ENCODE peak calls at places on chromosomes 3 and 15, in eight cellular contexts. S is fibroblast of mammary gland, P is endothelial cell of umbilical vein, O is foreskin fibroblast, D is ascending aorta, R is AG10803, Z is thoracic aorta, T is SJSA1. Y is an unnamed sample.

GRCh38 chr15:74038707-74039655 is 43.4 kb downstream of the GOLGA6A start:
- DNase-seq in D (no peak), Z (no peak), T (no peak), O (peak; percentile 61), R (peak; percentile 46), P (no peak), S (peak; percentile 40), Y (no peak)

GRCh38 chr15:32957219-32957618 is 237.3 kb downstream of the FMN1 start:
- DNase-seq in R (no peak), S (no peak), D (no peak), P (no peak), T (no peak), O (no peak), Z (no peak), Y (no peak)

GRCh38 chr3:113560845-113561623 is 28.7 kb downstream of the SIDT1 start:
- DNase-seq in T (no peak), O (peak; percentile 3), S (peak; percentile 23), Z (no peak), P (peak; percentile 73), D (no peak), R (peak; percentile 6), Y (no peak)

GRCh38 chr15:70976856-70977255 is 84.2 kb downstream of the LRRC49 start:
- DNase-seq in P (no peak), Z (no peak), T (no peak), R (peak; percentile 71), S (peak; percentile 62), O (peak; percentile 83), D (no peak), Y (peak; percentile 67)

GRCh38 chr15:71777216-71777943 is 33.0 kb upstream of the NR2E3 start:
- DNase-seq in Z (no peak), T (no peak), R (no peak), D (no peak), S (no peak), P (no peak), O (no peak), Y (no peak)

GRCh38 chr3:100789582-100789981 is 80.3 kb downstream of the TFG start:
- DNase-seq in T (no peak), O (peak; percentile 48), S (peak; percentile 36), D (no peak), Z (no peak), R (no peak), P (no peak), Y (no peak)

GRCh38 chr3:99659032-99659431 is 20.6 kb downstream of the COL8A1 start:
- DNase-seq in Z (no peak), R (peak; percentile 99), S (peak; percentile 100), D (no peak), O (peak; percentile 98), P (peak; percentile 91), T (peak; percentile 55), Y (peak; percentile 99)

GRCh38 chr15:43800286-43801136 is at the start of gene HYPK:
- DNase-seq in R (peak; percentile 88), P (peak; percentile 92), Z (peak; percentile 85), S (peak; percentile 81), T (peak; percentile 76), D (peak; percentile 75), O (peak; percentile 96), Y (peak; percentile 87)

GRCh38 chr15:66981746-66982145 is 83.7 kb upstream of the SMAD3 start:
- DNase-seq in T (no peak), Z (no peak), S (no peak), R (no peak), O (no peak), D (no peak), P (no peak), Y (no peak)

GRCh38 chr3:42019144-42019952 is 57.4 kb upstream of the ULK4 start:
- DNase-seq in Z (no peak), R (no peak), O (no peak), T (no peak), D (no peak), P (peak; percentile 39), S (no peak), Y (no peak)

GRCh38 chr3:148794357-148794756 is 33.3 kb upstream of the CPB1 start:
- DNase-seq in Z (no peak), R (no peak), P (no peak), O (peak; percentile 4), S (peak; percentile 16), D (no peak), T (peak; percentile 1), Y (peak; percentile 72)

GRCh38 chr3:25362118-25362517 is 65.9 kb upstream of the RARB start:
- DNase-seq in Z (no peak), R (no peak), O (no peak), D (no peak), S (no peak), T (no peak), P (no peak), Y (no peak)

GRCh38 chr15:36726224-36726623 is 146.8 kb downstream of the CDIN1 start:
- DNase-seq in S (no peak), P (no peak), Z (no peak), T (no peak), D (no peak), R (no peak), O (no peak), Y (no peak)

GRCh38 chr15:63321462-63321861 is 44.1 kb downstream of the APH1B start:
- DNase-seq in T (no peak), D (no peak), O (no peak), Z (no peak), S (no peak), P (no peak), R (no peak), Y (no peak)

GRCh38 chr3:64316971-64317370 is 91.7 kb upstream of the PRICKLE2 start:
- DNase-seq in D (no peak), P (no peak), S (peak; percentile 41), O (peak; percentile 38), Z (no peak), R (no peak), T (no peak), Y (peak; percentile 22)

GRCh38 chr3:128623762-128624176 is 26.8 kb downstream of the RPN1 start:
- DNase-seq in R (peak; percentile 42), P (peak; percentile 66), D (no peak), O (peak; percentile 72), S (peak; percentile 94), T (no peak), Z (no peak), Y (peak; percentile 7)

DNA sequence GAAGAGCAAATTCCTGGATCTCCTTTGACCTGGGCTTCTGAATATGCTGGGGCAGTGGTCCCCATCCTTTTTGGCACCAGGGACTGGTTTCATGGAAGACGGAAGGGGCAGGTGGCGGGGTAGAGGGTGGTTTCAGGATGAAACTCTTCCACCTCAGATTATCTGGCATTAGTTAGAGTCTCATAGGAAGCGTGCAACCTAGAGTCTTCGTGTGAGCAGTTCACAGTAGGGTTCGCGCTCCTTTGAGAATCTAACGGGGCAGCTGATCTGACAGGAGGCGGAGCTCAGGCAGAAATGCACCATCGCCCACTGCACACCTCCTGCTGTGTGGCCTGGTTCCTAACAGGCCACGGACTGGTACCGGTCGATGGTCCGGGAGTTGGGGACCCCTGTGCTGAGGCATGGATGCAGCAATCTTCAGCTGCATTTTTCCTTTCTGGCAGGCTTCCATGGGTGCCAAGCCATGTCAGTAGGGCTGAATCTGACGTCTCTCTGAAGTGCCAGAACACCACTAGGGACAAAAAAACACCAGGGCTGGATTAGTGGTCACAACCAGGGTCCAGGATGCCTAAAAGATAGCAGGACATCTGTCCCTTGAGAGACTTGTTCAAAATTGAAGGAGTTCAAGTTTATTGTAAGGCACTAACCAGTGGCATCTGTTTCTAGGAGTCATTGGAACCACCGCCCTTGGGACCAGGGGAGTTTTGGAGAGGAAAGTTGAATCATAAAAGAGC is 8.4 kb upstream of the GOLGB1 start:
- DNase-seq in T (no peak), S (no peak), O (no peak), Z (no peak), D (no peak), P (no peak), R (no peak), Y (no peak)
- H3K4me3 ChIP-seq in T (no peak overlapping the region), S (no peak overlapping the region), O (no peak overlapping the region), Z (no peak overlapping the region), D (no peak overlapping the region), P (no peak overlapping the region), R (no peak overlapping the region), Y (no peak overlapping the region)

DNA sequence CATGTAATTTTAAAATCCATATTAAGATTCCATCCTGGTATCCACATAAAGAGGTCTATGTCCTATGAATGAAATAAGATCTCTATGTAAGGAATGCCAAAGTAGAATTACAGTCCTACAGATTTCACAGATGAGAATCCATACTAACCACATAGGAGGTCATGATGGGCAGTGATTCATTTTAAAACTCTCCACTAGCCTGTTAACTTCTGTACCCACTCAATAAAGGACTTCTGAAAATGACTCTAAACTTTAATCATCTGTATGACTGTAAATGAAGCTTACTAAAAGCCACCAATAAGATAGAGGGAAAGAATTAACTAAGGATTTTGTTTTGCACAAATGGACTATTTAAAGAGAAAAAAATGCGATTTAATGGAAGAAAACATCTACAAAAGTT is 28.7 kb downstream of the MORC1 start:
- DNase-seq in D (no peak), P (no peak), O (no peak), R (no peak), S (no peak), T (no peak), Z (no peak), Y (no peak)
- H3K4me3 ChIP-seq in D (no peak overlapping the region), P (no peak overlapping the region), O (no peak overlapping the region), R (no peak overlapping the region), S (no peak overlapping the region), T (no peak overlapping the region), Z (no peak overlapping the region), Y (no peak overlapping the region)

DNA sequence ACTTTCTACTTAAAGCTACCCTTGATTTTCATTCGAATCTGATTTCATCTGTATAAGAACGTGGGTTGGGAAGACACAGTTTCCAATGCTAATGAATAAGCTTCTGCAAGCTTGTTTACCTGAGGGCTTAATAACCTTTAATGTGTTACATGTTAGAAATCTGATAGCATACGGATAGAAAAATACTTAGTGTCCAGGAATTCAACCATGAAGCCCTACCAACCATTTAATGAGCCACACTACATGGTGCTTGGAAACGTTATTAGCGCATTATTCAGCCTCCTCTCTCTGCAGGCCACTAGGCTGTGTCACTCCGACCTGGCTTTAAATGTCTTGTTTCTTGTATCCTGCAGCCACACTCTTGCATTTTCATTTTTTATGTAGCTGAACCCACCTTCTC is 1.6 kb downstream of the FAM81A start:
- DNase-seq in T (no peak), S (no peak), Z (no peak), R (no peak), P (no peak), D (no peak), O (no peak), Y (no peak)
- H3K4me3 ChIP-seq in T (no peak overlapping the region), S (no peak overlapping the region), Z (no peak overlapping the region), R (no peak overlapping the region), P (no peak overlapping the region), D (no peak overlapping the region), O (no peak overlapping the region), Y (no peak overlapping the region)

GRCh38 chr3:123606527-123606926 is 21.7 kb upstream of the HACD2 start:
- DNase-seq in R (no peak), P (no peak), S (no peak), O (no peak), T (no peak), D (no peak), Z (no peak), Y (no peak)

GRCh38 chr3:123611077-123611476 is 26.2 kb upstream of the HACD2 start:
- DNase-seq in P (peak; percentile 23), T (no peak), R (no peak), D (no peak), O (no peak), Z (no peak), S (no peak), Y (no peak)

GRCh38 chr3:123610331-123610730 is 25.5 kb upstream of the HACD2 start:
- DNase-seq in R (no peak), T (no peak), Z (no peak), S (no peak), P (no peak), D (no peak), O (no peak), Y (no peak)

GRCh38 chr3:123608263-123608937 is 23.5 kb upstream of the HACD2 start:
- DNase-seq in S (no peak), D (no peak), Z (no peak), P (no peak), T (no peak), O (no peak), R (no peak), Y (no peak)

GRCh38 chr3:123609063-123609462 is 24.2 kb upstream of the HACD2 start:
- DNase-seq in T (no peak), D (no peak), Z (no peak), P (no peak), R (no peak), S (no peak), O (no peak), Y (no peak)
- H3K4me3 ChIP-seq in T (no peak overlapping the region), D (no peak overlapping the region), Z (no peak overlapping the region), P (no peak overlapping the region), R (no peak overlapping the region), S (no peak overlapping the region), O (no peak overlapping the region), Y (no peak overlapping the region)